ENCODE peak calls at places on chromosomes 7 and 10, in six cellular contexts. I is esophagus muscularis mucosa, W is CMK, P is Calu3, T is RCC 7860, N is cardiac muscle cell. M is an unnamed sample.

GRCh38 chr10:27190508-27190907 is 35.4 kb downstream of the MASTL start:
- DNase-seq in I (no peak), W (no peak), P (no peak), T (no peak), N (no peak), M (no peak)

GRCh38 chr7:156088115-156088514 is 275.9 kb upstream of the SHH start:
- DNase-seq in I (no peak), W (no peak), P (no peak), T (no peak), N (no peak), M (no peak)

GRCh38 chr7:87218941-87219544 is 489 bp downstream of the TMEM243 start:
- DNase-seq in I (no peak), W (no peak), P (peak), T (peak), N (peak), M (peak)

GRCh38 chr7:154871483-154871882 is 131.4 kb downstream of the PAXIP1 start:
- DNase-seq in I (no peak), W (no peak), P (no peak), T (no peak), N (no peak), M (no peak)

GRCh38 chr10:49486738-49487137 is 52.2 kb downstream of the ERCC6 start:
- DNase-seq in I (no peak), W (no peak), P (no peak), T (no peak), N (no peak), M (no peak)

GRCh38 chr10:80411681-80412230 is 3.4 kb downstream of the PRXL2A start:
- DNase-seq in I (no peak), W (no peak), P (no peak), T (no peak), N (no peak), M (no peak)

GRCh38 chr10:7788640-7789335 is 811 bp downstream of the ATP5F1C start:
- DNase-seq in I (no peak), W (no peak), P (peak), T (no peak), N (peak), M (no peak)

GRCh38 chr7:71286924-71287323 is 155.0 kb downstream of the GALNT17 start:
- DNase-seq in I (no peak), W (no peak), P (no peak), T (no peak), N (no peak), M (no peak)

GRCh38 chr10:22366771-22367170 is 21.5 kb downstream of the SPAG6 start:
- DNase-seq in I (no peak), W (no peak), P (no peak), T (no peak), N (no peak), M (no peak)

GRCh38 chr10:22017283-22018020 is 13.9 kb upstream of the DNAJC1 start:
- DNase-seq in I (no peak), W (peak), P (no peak), T (no peak), N (no peak), M (no peak)

GRCh38 chr10:117617664-117618063 is 75.1 kb downstream of the EMX2 start:
- DNase-seq in I (no peak), W (no peak), P (no peak), T (no peak), N (no peak), M (no peak)

GRCh38 chr10:9198611-9199010 is 1144.1 kb downstream of the GATA3 start:
- DNase-seq in I (no peak), W (no peak), P (no peak), T (no peak), N (no peak), M (no peak)

GRCh38 chr7:2478387-2478760 is 2.2 kb upstream of the GRIFIN start:
- DNase-seq in I (no peak), W (no peak), P (peak), T (peak), N (no peak), M (no peak)

GRCh38 chr10:52368725-52369124 is 54.6 kb downstream of the DKK1 start:
- DNase-seq in I (no peak), W (no peak), P (no peak), T (no peak), N (no peak), M (no peak)